ENCODE peak calls at places on chromosomes 2 and 18, in seven cellular contexts. M is ovary, P is spleen, K is heart right ventricle, C is heart left ventricle, I is left lung, U is left ventricle myocardium inferior. W is an unnamed sample.
A peak's percentile ranks its signal among the peaks of the same experiment; 100 is the strongest.

GRCh38 chr18:65091737-65092329 is 659.0 kb upstream of the CDH7 start:
- DNase-seq in U (no peak), K (no peak), M (no peak), P (no peak), I (no peak), C (no peak), W (no peak)

GRCh38 chr2:902584-902983 is 48.1 kb upstream of the SNTG2 start:
- DNase-seq in U (no peak), P (no peak), M (no peak), C (no peak), I (no peak), K (no peak), W (no peak)

GRCh38 chr2:46029332-46029811 is 267.8 kb upstream of the EPAS1 start:
- DNase-seq in I (no peak), M (no peak), K (peak; percentile 69), U (peak; percentile 27), C (peak; percentile 48), P (no peak), W (no peak)

GRCh38 chr2:130874512-130874911 is 37.8 kb downstream of the ARHGEF4 start:
- DNase-seq in I (no peak), K (no peak), U (no peak), P (no peak), M (no peak), C (no peak), W (no peak)

GRCh38 chr2:40412456-40412855 is 39.4 kb downstream of the SLC8A1 start:
- DNase-seq in P (no peak), U (no peak), K (no peak), M (no peak), C (no peak), I (no peak), W (no peak)

GRCh38 chr2:219726916-219727315 is 99.5 kb downstream of the SLC4A3 start:
- DNase-seq in U (no peak), M (no peak), C (no peak), P (no peak), I (no peak), K (no peak), W (no peak)

GRCh38 chr2:72013726-72014125 is 133.9 kb downstream of the CYP26B1 start:
- DNase-seq in U (no peak), C (no peak), I (no peak), P (no peak), M (no peak), K (no peak), W (no peak)

GRCh38 chr2:30756051-30756719 is 51.1 kb downstream of the CAPN13 start:
- DNase-seq in K (no peak), C (no peak), I (peak; percentile 15), M (no peak), P (peak; percentile 40), U (no peak), W (no peak)

GRCh38 chr2:108449410-108450200 is 599 bp downstream of the GCC2 start:
- DNase-seq in P (no peak), K (peak; percentile 12), M (peak; percentile 19), U (no peak), C (no peak), I (no peak), W (peak; percentile 23)

GRCh38 chr18:23138470-23138869 is 3.2 kb downstream of the CABLES1 start:
- DNase-seq in M (no peak), U (peak; percentile 52), C (peak; percentile 83), P (no peak), K (peak; percentile 48), I (peak; percentile 66), W (peak; percentile 49)

GRCh38 chr2:168454737-168455691 is 1.1 kb upstream of the CERS6 start:
- DNase-seq in M (no peak), C (no peak), K (no peak), U (no peak), P (no peak), I (no peak), W (no peak)

GRCh38 chr2:161995553-161996016 is 78.4 kb downstream of the DPP4 start:
- DNase-seq in P (no peak), C (no peak), U (no peak), K (no peak), M (no peak), I (no peak), W (no peak)

GRCh38 chr18:24546304-24546703 is 85.9 kb downstream of the HRH4 start:
- DNase-seq in P (no peak), I (no peak), C (no peak), K (no peak), U (no peak), M (no peak), W (no peak)

GRCh38 chr2:59654753-59655152 is 898.7 kb downstream of the BCL11A start:
- DNase-seq in C (no peak), U (no peak), I (no peak), M (no peak), P (no peak), K (no peak), W (no peak)

GRCh38 chr2:68284896-68285295 is 32.6 kb upstream of the PPP3R1 start:
- DNase-seq in M (peak; percentile 58), C (peak; percentile 65), K (peak; percentile 15), P (no peak), I (no peak), U (peak; percentile 69), W (peak; percentile 23)

GRCh38 chr2:229852565-229852964 is 69.2 kb downstream of the TRIP12 start:
- DNase-seq in M (no peak), C (peak; percentile 38), K (peak; percentile 48), I (no peak), P (peak; percentile 82), U (no peak), W (no peak)

GRCh38 chr2:230160112-230160660 is 59.6 kb downstream of the SP110 start:
- DNase-seq in M (peak; percentile 58), P (peak; percentile 82), C (peak; percentile 45), U (no peak), K (peak; percentile 21), I (peak; percentile 58), W (no peak)

GRCh38 chr2:98374958-98375570 is 28.8 kb downstream of the CNGA3 start:
- DNase-seq in P (no peak), I (no peak), U (no peak), M (no peak), K (no peak), C (no peak), W (no peak)

GRCh38 chr2:224222320-224222719 is 179.6 kb downstream of the FAM124B start:
- DNase-seq in C (no peak), K (no peak), M (no peak), P (no peak), I (no peak), U (no peak), W (no peak)

GRCh38 chr2:13876491-13877037 is 756.0 kb upstream of the LRATD1 start:
- DNase-seq in M (no peak), I (no peak), K (peak; percentile 3), C (no peak), U (no peak), P (no peak), W (no peak)
- H3K4me3 ChIP-seq in M (no peak overlapping the region), I (no peak overlapping the region), K (no peak overlapping the region), C (no peak overlapping the region), U (no peak overlapping the region), P (no peak overlapping the region), W (no peak overlapping the region)

GRCh38 chr2:205834776-205835175 is 152.5 kb downstream of the NRP2 start:
- DNase-seq in M (peak; percentile 32), U (no peak), P (no peak), I (peak; percentile 33), C (no peak), K (peak; percentile 5), W (no peak)
- TF ChIP-seq CTCF in M (no peak), U (no peak), P (no peak), I (no peak), C (no peak), K (no peak), W (no peak)

GRCh38 chr2:37851828-37852584 is 73.1 kb upstream of the RMDN2 start:
- DNase-seq in U (no peak), C (no peak), P (no peak), M (no peak), I (no peak), K (no peak), W (no peak)

GRCh38 chr2:37856101-37856751 is 68.9 kb upstream of the RMDN2 start:
- DNase-seq in P (no peak), K (peak; percentile 69), M (no peak), U (peak; percentile 48), C (peak; percentile 70), I (no peak), W (no peak)

GRCh38 chr2:37852585-37853014 is 72.5 kb upstream of the RMDN2 start:
- DNase-seq in M (no peak), K (no peak), P (no peak), C (no peak), U (no peak), I (no peak), W (no peak)

GRCh38 chr2:37855283-37856041 is 69.6 kb upstream of the RMDN2 start:
- DNase-seq in C (peak; percentile 74), I (peak; percentile 47), P (peak; percentile 85), U (peak; percentile 48), M (no peak), K (peak; percentile 57), W (no peak)

DNA sequence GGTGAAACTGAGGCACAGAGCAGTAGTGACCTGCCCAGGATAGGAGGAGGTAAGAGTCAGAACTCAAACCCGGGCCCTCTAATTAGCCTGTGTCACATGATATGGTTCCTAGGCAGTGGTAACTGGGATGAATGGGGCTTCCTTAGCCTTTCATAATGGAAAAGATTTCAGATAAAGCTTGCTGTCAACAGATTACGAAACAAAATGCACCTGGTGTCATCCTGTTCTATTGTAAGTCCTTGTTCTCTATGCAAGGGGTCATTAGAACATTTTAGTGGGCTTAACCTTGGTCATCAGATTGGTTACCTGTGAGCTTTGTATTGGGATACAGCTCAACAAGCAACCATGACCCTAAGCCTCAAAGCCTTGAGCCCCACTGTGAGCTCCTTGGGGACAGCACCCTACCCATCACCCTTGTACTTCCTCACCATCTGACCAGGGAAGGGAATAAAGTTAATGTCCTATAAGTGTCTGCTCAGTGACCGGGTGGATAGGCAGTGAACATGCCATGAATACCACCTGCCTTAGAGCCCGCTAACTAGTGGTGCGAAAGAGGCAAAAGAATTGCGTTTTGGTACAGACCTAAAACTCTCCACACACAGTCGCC is 70.3 kb upstream of the RMDN2 start:
- DNase-seq in U (no peak), C (no peak), I (no peak), M (no peak), P (no peak), K (no peak), W (no peak)
- H3K27ac ChIP-seq in U (peak overlapping the region; percentile 85), C (peak overlapping the region; percentile 79), I (peak overlapping the region; percentile 74), M (no peak overlapping the region), P (peak overlapping the region; percentile 68), K (peak overlapping the region; percentile 85), W (no peak overlapping the region)

DNA sequence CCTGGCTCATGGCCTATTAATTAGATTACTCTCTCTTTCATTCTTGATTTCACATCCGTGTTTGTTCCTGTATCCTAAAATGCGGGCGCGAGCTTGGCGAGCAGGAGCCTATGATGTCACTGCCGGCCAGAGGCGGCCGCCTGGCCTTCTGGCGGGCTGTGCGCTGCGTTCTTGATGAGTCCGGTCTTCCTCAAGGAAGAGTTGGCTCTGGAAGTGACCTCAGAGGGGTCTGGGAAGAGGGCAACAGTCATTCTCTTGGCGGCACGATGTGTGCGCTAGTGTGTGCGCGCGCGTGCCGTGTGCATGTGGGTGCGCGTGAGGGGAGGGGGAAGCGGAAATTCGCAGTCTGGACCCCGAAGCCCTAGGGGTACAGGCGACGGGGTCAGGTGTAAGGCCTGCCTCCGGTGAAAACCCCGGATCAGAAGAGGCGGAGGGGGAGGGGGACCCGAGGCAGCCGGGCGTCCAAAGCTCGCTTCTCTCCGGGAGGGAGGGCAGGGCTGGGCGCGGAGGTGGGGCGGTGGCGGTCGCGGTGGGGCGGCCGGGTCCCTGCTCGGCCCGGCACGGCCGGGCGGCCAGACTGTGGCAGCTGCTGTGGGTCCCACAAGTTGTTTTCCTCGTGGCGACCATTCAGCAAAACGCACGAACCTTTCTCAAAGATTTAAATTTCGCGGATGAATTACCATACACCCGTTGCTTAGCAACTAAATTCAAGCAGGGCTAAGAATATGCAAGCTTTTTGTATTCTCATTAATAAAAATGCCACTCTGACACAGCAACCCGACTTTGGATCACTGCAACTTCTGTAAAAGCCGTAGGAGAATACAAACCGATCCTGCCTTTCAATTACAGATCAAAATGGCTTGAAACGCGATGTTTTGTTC is 8.4 kb downstream of the POU3F3 start:
- DNase-seq in I (no peak), K (no peak), P (no peak), U (no peak), C (no peak), M (no peak), W (no peak)
- H3K4me3 ChIP-seq in I (no peak overlapping the region), K (peak overlapping the region; percentile 32), P (peak overlapping the region; percentile 43), U (peak overlapping the region; percentile 36), C (no peak overlapping the region), M (no peak overlapping the region), W (no peak overlapping the region)